ENCODE peak calls at places on chromosomes 7 and 10, in four cellular contexts. T, D, Y and N are unnamed samples.

GRCh38 chr7:6256709-6257535 is 15.5 kb downstream of the CYTH3 start:
- DNase-seq in T (peak; percentile 89), D (peak; percentile 72), Y (no peak), N (no peak)

GRCh38 chr10:101840102-101840684 is 3.4 kb downstream of the KCNIP2 start:
- DNase-seq in T (no peak), D (peak; percentile 54), Y (peak; percentile 18), N (no peak)

GRCh38 chr7:90594791-90595317 is 1.3 kb upstream of the CDK14 start:
- DNase-seq in Y (no peak), D (peak; percentile 85), T (peak; percentile 90), N (peak; percentile 31)

GRCh38 chr10:3775671-3776551 is 9.1 kb downstream of the KLF6 start:
- DNase-seq in D (peak; percentile 71), Y (peak; percentile 35), T (peak; percentile 66), N (peak; percentile 80)

GRCh38 chr10:59586407-59586891 is 123.2 kb downstream of the SLC16A9 start:
- DNase-seq in Y (no peak), T (no peak), D (no peak), N (no peak)

GRCh38 chr7:117818241-117818640 is 55.0 kb downstream of the CTTNBP2 start:
- DNase-seq in Y (no peak), D (no peak), T (peak; percentile 81), N (no peak)

GRCh38 chr10:71575934-71576801 is 143.4 kb downstream of the C10orf105 start:
- DNase-seq in T (no peak), D (no peak), Y (no peak), N (peak; percentile 44)

GRCh38 chr10:89342219-89342966 is 14.6 kb downstream of the IFIT3 start:
- DNase-seq in Y (no peak), D (peak; percentile 88), T (peak; percentile 98), N (no peak)

GRCh38 chr10:79403441-79404230 is 41.8 kb downstream of the ZCCHC24 start:
- DNase-seq in Y (no peak), D (peak; percentile 88), T (no peak), N (no peak)

GRCh38 chr7:128263420-128263819 is 22.3 kb downstream of the LEP start:
- DNase-seq in D (no peak), T (no peak), Y (no peak), N (no peak)

GRCh38 chr10:77800738-77801266 is 125.8 kb downstream of the DLG5 start:
- DNase-seq in T (no peak), Y (no peak), D (no peak), N (no peak)

GRCh38 chr10:14084875-14085274 is 245.8 kb downstream of the FRMD4A start:
- DNase-seq in D (no peak), Y (no peak), T (no peak), N (no peak)

GRCh38 chr7:120775703-120776265 is 82.2 kb downstream of the TSPAN12 start:
- DNase-seq in Y (no peak), T (no peak), D (no peak), N (peak; percentile 34)

GRCh38 chr10:128875955-128876354 is 591.1 kb upstream of the MGMT start:
- DNase-seq in T (peak; percentile 1), D (peak; percentile 79), Y (no peak), N (no peak)

GRCh38 chr7:90432752-90433151 is 29.5 kb downstream of the CLDN12 start:
- DNase-seq in Y (no peak), D (no peak), T (no peak), N (no peak)

GRCh38 chr10:43199088-43199683 is 60.9 kb downstream of the CSGALNACT2 start:
- DNase-seq in D (no peak), T (no peak), Y (no peak), N (no peak)

GRCh38 chr7:25014735-25015134 is 34.8 kb upstream of the OSBPL3 start:
- DNase-seq in D (peak; percentile 87), Y (no peak), T (peak; percentile 66), N (no peak)

GRCh38 chr7:7257899-7258692 is 75.8 kb downstream of the C1GALT1 start:
- DNase-seq in D (no peak), T (no peak), Y (no peak), N (no peak)

GRCh38 chr10:3442451-3442990 is 269.9 kb upstream of the PITRM1 start:
- DNase-seq in D (no peak), Y (no peak), T (no peak), N (no peak)

GRCh38 chr10:26215923-26216576 is 524 bp upstream of the GAD2 start:
- DNase-seq in D (peak; percentile 7), T (no peak), Y (no peak), N (peak; percentile 21)

GRCh38 chr7:141906285-141906684 is 9.9 kb upstream of the OR9A4 start:
- DNase-seq in T (no peak), Y (no peak), D (no peak), N (no peak)

GRCh38 chr10:121324678-121325213 is 273.5 kb downstream of the FGFR2 start:
- DNase-seq in D (no peak), Y (no peak), T (no peak), N (no peak)

GRCh38 chr10:100817268-100817839 is 72.0 kb downstream of the PAX2 start:
- DNase-seq in Y (no peak), T (no peak), D (no peak), N (peak; percentile 28)

GRCh38 chr7:74033372-74034311 is 5.7 kb downstream of the ELN start:
- DNase-seq in D (peak; percentile 90), Y (no peak), T (no peak), N (no peak)

GRCh38 chr10:4344544-4344994 is 481.4 kb upstream of the AKR1E2 start:
- DNase-seq in D (peak; percentile 99), Y (no peak), T (peak; percentile 100), N (no peak)

GRCh38 chr7:149690688-149691446 is 82.5 kb downstream of the ZNF467 start:
- DNase-seq in Y (no peak), T (peak; percentile 85), D (peak; percentile 82), N (peak; percentile 89)

GRCh38 chr7:2730846-2731770 is 43.1 kb downstream of the AMZ1 start:
- DNase-seq in Y (no peak), D (no peak), T (no peak), N (no peak)

GRCh38 chr10:32346551-32347362 is at the start of gene EPC1:
- DNase-seq in D (peak; percentile 93), T (peak; percentile 66), Y (peak; percentile 85), N (peak; percentile 85)

GRCh38 chr7:121026577-121027111 is 38.1 kb downstream of the CPED1 start:
- DNase-seq in Y (no peak), T (no peak), D (no peak), N (no peak)

GRCh38 chr10:47264797-47265281 is 35.2 kb upstream of the GDF10 start:
- DNase-seq in Y (no peak), T (no peak), D (no peak), N (no peak)

GRCh38 chr7:93799750-93800357 is 90.7 kb downstream of the TFPI2 start:
- DNase-seq in T (no peak), D (peak; percentile 56), Y (no peak), N (peak; percentile 64)

GRCh38 chr7:99042957-99043356 is 101.0 kb downstream of the SMURF1 start:
- DNase-seq in Y (no peak), T (peak; percentile 64), D (peak; percentile 38), N (no peak)